ENCODE peak calls at places on chromosomes 6 and 20, in four cellular contexts. U is HepG2, H is K562, G is GM12878. F is an unnamed sample.

GRCh38 chr20:40085513-40085912 is 603.5 kb downstream of the MAFB start:
- DNase-seq in U (no peak), H (no peak), G (no peak), F (no peak)

GRCh38 chr20:9927224-9927623 is 88.3 kb upstream of the PAK5 start:
- DNase-seq in U (no peak), H (no peak), G (no peak), F (no peak)

GRCh38 chr6:44034391-44034861 is 92.8 kb downstream of the MRPL14 start:
- DNase-seq in U (no peak), H (no peak), G (no peak), F (no peak)

GRCh38 chr6:135251964-135252429 is 70.9 kb downstream of the MYB start:
- DNase-seq in U (peak), H (no peak), G (no peak), F (no peak)

GRCh38 chr20:52838510-52839241 is 133.5 kb upstream of the TSHZ2 start:
- DNase-seq in U (no peak), H (no peak), G (no peak), F (no peak)

GRCh38 chr20:23257848-23258746 is 92.5 kb upstream of the NXT1 start:
- DNase-seq in U (no peak), H (no peak), G (no peak), F (peak)

GRCh38 chr6:131651782-131652181 is 14.7 kb downstream of the ENPP3 start:
- DNase-seq in U (no peak), H (no peak), G (no peak), F (no peak)

GRCh38 chr6:87919001-87919400 is 128.6 kb upstream of the SPACA1 start:
- DNase-seq in U (no peak), H (no peak), G (no peak), F (no peak)

GRCh38 chr6:20013485-20013884 is 176.3 kb downstream of the ID4 start:
- DNase-seq in U (no peak), H (no peak), G (no peak), F (no peak)

GRCh38 chr20:50724851-50725721 is 6.3 kb upstream of the PARD6B start:
- DNase-seq in U (peak), H (peak), G (no peak), F (peak)

GRCh38 chr6:125658759-125659431 is 90.5 kb upstream of the HEY2 start:
- DNase-seq in U (no peak), H (no peak), G (no peak), F (no peak)

GRCh38 chr6:37141291-37142046 is 28.5 kb upstream of the PIM1 start:
- DNase-seq in U (no peak), H (no peak), G (no peak), F (no peak)

GRCh38 chr6:142047934-142048592 is 84.7 kb upstream of the GJE1 start:
- DNase-seq in U (no peak), H (no peak), G (no peak), F (no peak)

GRCh38 chr20:46914789-46915359 is 20.2 kb downstream of the EYA2 start:
- DNase-seq in U (no peak), H (no peak), G (no peak), F (no peak)

GRCh38 chr20:37990571-37991151 is 42.6 kb downstream of the TTI1 start:
- DNase-seq in U (peak), H (no peak), G (peak), F (peak)

GRCh38 chr6:45416700-45417099 is 39.0 kb upstream of the SUPT3H start:
- DNase-seq in U (no peak), H (no peak), G (no peak), F (no peak)

GRCh38 chr6:37994238-37994637 is 174.7 kb downstream of the ZFAND3 start:
- DNase-seq in U (no peak), H (no peak), G (no peak), F (no peak)

GRCh38 chr6:97850458-97851218 is 567.6 kb upstream of the MMS22L start:
- DNase-seq in U (no peak), H (no peak), G (no peak), F (no peak)

GRCh38 chr6:11296449-11297375 is 64.2 kb upstream of the NEDD9 start:
- DNase-seq in U (peak), H (no peak), G (no peak), F (no peak)

GRCh38 chr20:20454367-20454766 is 86.5 kb downstream of the INSM1 start:
- DNase-seq in U (no peak), H (no peak), G (no peak), F (no peak)

GRCh38 chr6:107942164-107942563 is 15.8 kb downstream of the SEC63 start:
- DNase-seq in U (no peak), H (no peak), G (no peak), F (no peak)

GRCh38 chr20:916125-916799 is at the start of gene ANGPT4:
- DNase-seq in U (no peak), H (no peak), G (no peak), F (no peak)

GRCh38 chr6:16236648-16237199 is 1.7 kb upstream of the GMPR start:
- DNase-seq in U (no peak), H (peak), G (peak), F (no peak)

GRCh38 chr6:136788069-136788902 is 4.0 kb downstream of the MAP3K5 start:
- DNase-seq in U (no peak), H (no peak), G (no peak), F (no peak)

GRCh38 chr20:7829031-7829430 is 111.2 kb downstream of the HAO1 start:
- DNase-seq in U (no peak), H (no peak), G (no peak), F (no peak)

GRCh38 chr6:46203388-46203787 is 32.6 kb upstream of the ENPP5 start:
- DNase-seq in U (no peak), H (no peak), G (no peak), F (no peak)

GRCh38 chr6:75378101-75378500 is 93.5 kb upstream of the TMEM30A start:
- DNase-seq in U (no peak), H (no peak), G (no peak), F (no peak)

GRCh38 chr6:20900396-20901160 is 366.3 kb downstream of the CDKAL1 start:
- DNase-seq in U (no peak), H (no peak), G (no peak), F (no peak)

GRCh38 chr6:12288211-12288618 is 1.9 kb upstream of the EDN1 start:
- DNase-seq in U (no peak), H (no peak), G (no peak), F (peak)

GRCh38 chr6:126040826-126041225 is 54.5 kb downstream of the TRMT11 start:
- DNase-seq in U (peak), H (no peak), G (no peak), F (no peak)

GRCh38 chr6:163717106-163717764 is 302.7 kb downstream of the QKI start:
- DNase-seq in U (no peak), H (no peak), G (no peak), F (no peak)

GRCh38 chr6:127069659-127070279 is 48.7 kb upstream of the RSPO3 start:
- DNase-seq in U (peak), H (no peak), G (no peak), F (peak)

GRCh38 chr6:170415318-170415717 is 108.8 kb downstream of the FAM120B start:
- DNase-seq in U (no peak), H (no peak), G (no peak), F (no peak)

GRCh38 chr6:67133973-67134372 is 1426.9 kb upstream of the EYS start:
- DNase-seq in U (peak), H (no peak), G (no peak), F (no peak)

GRCh38 chr20:36506253-36506652 is 35.1 kb upstream of the MYL9 start:
- DNase-seq in U (peak), H (no peak), G (no peak), F (no peak)

GRCh38 chr20:36504295-36504694 is 37.0 kb upstream of the MYL9 start:
- DNase-seq in U (no peak), H (no peak), G (no peak), F (no peak)

GRCh38 chr20:36507746-36508145 is 33.6 kb upstream of the MYL9 start:
- DNase-seq in U (no peak), H (no peak), G (no peak), F (no peak)
- TF ChIP-seq ZBTB33 in U (no peak), H (no peak), G (no peak), F (no peak)

DNA sequence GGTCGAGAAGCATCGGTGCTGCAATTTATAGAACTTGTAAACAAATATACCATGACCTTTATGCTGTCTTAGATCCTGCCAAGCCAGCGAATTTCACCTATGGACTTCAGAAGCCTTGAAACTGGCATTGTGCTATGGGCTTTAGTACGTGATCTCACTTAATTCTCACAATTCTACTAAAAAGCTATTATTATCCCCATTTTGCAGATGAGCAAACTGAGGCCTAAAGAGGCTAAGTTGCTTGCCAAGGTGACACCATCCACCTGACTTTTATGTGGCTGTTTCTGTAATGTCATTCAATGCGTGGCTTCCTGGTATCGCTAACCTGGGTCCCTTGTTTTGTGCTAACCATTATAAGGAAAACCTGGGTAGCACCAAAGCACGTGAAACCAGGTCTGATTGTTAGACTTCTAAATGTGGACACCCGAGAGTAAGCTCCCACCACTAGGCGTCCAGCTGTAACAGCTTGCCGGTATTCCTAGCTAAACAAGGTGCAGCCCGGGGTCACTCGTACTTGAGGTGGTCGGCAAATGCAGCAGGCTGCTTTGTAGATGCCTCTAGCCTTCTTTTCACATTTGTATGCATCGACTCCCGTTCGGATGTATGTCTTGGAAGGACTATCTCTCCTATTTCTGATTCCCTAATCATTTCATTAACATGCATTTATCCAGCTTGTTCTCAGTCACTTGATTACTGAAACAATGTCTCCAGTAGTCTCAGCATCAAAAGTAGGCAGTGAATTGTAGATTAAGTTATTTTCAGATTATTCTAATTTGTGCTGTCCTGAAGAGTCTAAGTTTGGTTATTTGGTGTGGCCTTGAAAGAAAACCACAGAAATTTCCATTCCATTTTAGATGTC is 1.1 kb downstream of the SYNJ2 start:
- DNase-seq in U (peak), H (peak), G (no peak), F (no peak)
- TF ChIP-seq SIN3A in U (peak), H (no peak), G (no peak), F (no peak)

GRCh38 chr6:31525932-31526591 is 2.7 kb upstream of the MCCD1 start:
- DNase-seq in U (no peak), H (peak), G (no peak), F (no peak)
- TF ChIP-seq RFX5 in U (no peak), H (no peak), G (no peak), F (no peak)

GRCh38 chr6:78911218-78911617 is 43.9 kb downstream of the IRAK1BP1 start:
- DNase-seq in U (no peak), H (no peak), G (no peak), F (no peak)

GRCh38 chr6:78916411-78916810 is 49.1 kb downstream of the IRAK1BP1 start:
- DNase-seq in U (no peak), H (no peak), G (no peak), F (no peak)

GRCh38 chr6:78908621-78909020 is 41.3 kb downstream of the IRAK1BP1 start:
- DNase-seq in U (no peak), H (no peak), G (no peak), F (no peak)

GRCh38 chr6:78909391-78909790 is 42.0 kb downstream of the IRAK1BP1 start:
- DNase-seq in U (no peak), H (no peak), G (no peak), F (no peak)

GRCh38 chr6:78910611-78911134 is 43.3 kb downstream of the IRAK1BP1 start:
- DNase-seq in U (no peak), H (no peak), G (no peak), F (peak)
- TF ChIP-seq ZBTB33 in U (no peak), H (no peak), G (no peak), F (no peak)

GRCh38 chr6:128370072-128370471 is 150.3 kb downstream of the PTPRK start:
- DNase-seq in U (peak), H (no peak), G (no peak), F (no peak)
- TF ChIP-seq SIN3A in U (no peak), H (no peak), G (no peak), F (no peak)

DNA sequence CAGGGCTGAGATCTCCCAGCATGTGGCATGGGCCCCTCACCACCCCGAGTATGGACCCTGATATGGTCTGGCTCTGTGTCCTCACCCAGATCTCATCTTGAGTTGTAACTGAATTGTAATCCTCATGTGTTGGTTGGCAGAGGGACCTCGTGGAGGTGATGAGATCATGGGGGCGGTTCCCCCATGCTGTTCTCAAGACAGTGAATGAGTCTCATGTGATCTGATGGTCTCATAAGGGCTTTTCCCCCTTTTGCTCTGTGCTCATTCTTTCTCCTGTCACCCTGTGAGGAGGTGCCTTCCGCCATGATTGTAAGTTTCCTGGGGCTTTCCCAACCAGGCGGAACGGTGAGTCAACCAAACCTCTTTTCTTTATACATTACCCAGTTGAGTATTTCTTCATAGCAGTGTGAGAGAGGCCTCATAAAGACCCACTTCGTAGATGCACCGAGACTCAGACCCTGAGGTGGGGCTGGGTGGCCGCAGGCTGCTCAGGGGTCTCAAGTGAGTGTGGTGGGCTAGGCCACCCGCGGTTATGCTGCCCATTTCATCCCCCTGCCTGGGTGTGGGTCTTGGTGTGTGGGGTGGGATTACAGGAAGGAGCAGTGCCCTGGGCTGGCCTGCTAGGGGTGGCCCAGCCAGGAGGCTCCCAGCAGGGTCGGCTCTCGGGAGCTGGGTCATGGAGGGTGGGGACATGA is 26.2 kb upstream of the GATA5 start:
- DNase-seq in U (no peak), H (no peak), G (peak), F (no peak)
- TF ChIP-seq RFX5 in U (no peak), H (no peak), G (no peak), F (no peak)

DNA sequence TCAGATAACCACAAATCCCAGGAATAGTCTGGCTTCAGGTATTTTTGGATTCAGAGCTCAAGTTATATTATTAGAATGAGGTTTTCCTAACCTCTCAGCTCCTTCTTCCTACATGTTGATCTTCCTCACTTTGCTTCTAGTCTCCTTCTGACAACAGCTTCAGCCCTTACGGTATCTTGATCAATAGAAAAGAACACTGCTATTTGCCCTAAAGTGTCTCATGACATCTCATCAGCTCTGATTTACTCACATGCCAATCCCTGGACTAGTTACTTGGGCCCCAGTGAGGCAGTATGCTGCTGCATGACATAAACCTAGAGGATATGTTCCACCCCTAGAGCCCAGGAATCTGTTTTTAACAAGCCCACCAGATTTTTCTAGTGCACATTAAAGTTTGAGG is 110.3 kb downstream of the UNC5CL start:
- DNase-seq in U (no peak), H (no peak), G (no peak), F (no peak)
- TF ChIP-seq ZBTB33 in U (no peak), H (no peak), G (no peak), F (no peak)

GRCh38 chr20:47931002-47931401 is 145.7 kb upstream of the SULF2 start:
- DNase-seq in U (no peak), H (no peak), G (no peak), F (no peak)

GRCh38 chr20:47926731-47927130 is 141.4 kb upstream of the SULF2 start:
- DNase-seq in U (no peak), H (peak), G (no peak), F (no peak)

GRCh38 chr20:47927385-47927851 is 142.1 kb upstream of the SULF2 start:
- DNase-seq in U (no peak), H (no peak), G (no peak), F (no peak)

GRCh38 chr20:47927944-47928343 is 142.7 kb upstream of the SULF2 start:
- DNase-seq in U (no peak), H (no peak), G (no peak), F (no peak)

GRCh38 chr20:47929368-47930115 is 144.3 kb upstream of the SULF2 start:
- DNase-seq in U (no peak), H (no peak), G (no peak), F (no peak)
- TF ChIP-seq SIN3A in U (no peak), H (no peak), G (no peak), F (no peak)

GRCh38 chr6:28354688-28355554 is 5.2 kb downstream of the ZKSCAN3 start:
- DNase-seq in U (no peak), H (no peak), G (no peak), F (no peak)
- TF ChIP-seq RFX5 in U (no peak), H (no peak), G (no peak), F (no peak)